ENCODE peak calls at places on chromosomes 6 and 20, in ten cellular contexts. One of them, this sample, is unnamed.

GRCh38 chr6:109901976-109902375 is 76.1 kb upstream of the GPR6 start:
- DNase-seq in NCI-H748 treated with DMSO at 0.1 percent for 48 hours: no peak
- DNase-seq in epithelial cell of esophagus: no peak
- DNase-seq in T-helper 9 cell: no peak
- DNase-seq in T-helper 1 cell: no peak
- DNase-seq in HT1080: no peak
- DNase-seq in stimulated activated CD8-positive, alpha-beta memory T cell treated with anti-CD3 and anti-CD28 coated beads, Interleukin-12 subunit alpha, Interleukin-12 subunit beta, amount 100 ng/mL, for 4 hours: no peak
- DNase-seq in amniotic stem cell: no peak
- DNase-seq in NCI-H1417: no peak
- DNase-seq in iris pigment epithelial cell: no peak
- DNase-seq in this sample: no peak

GRCh38 chr6:49632712-49633111 is 3.9 kb downstream of the RHAG start:
- DNase-seq in stimulated activated CD8-positive, alpha-beta memory T cell treated with anti-CD3 and anti-CD28 coated beads, Interleukin-12 subunit alpha, Interleukin-12 subunit beta, amount 100 ng/mL, for 4 hours: no peak
- DNase-seq in NCI-H1417: no peak
- DNase-seq in iris pigment epithelial cell: no peak
- DNase-seq in NCI-H748 treated with DMSO at 0.1 percent for 48 hours: no peak
- DNase-seq in T-helper 1 cell: no peak
- DNase-seq in HT1080: no peak
- DNase-seq in amniotic stem cell: no peak
- DNase-seq in epithelial cell of esophagus: no peak
- DNase-seq in T-helper 9 cell: no peak
- DNase-seq in this sample: no peak

GRCh38 chr20:45345104-45345936 is 2.9 kb downstream of the SDC4 start:
- DNase-seq in iris pigment epithelial cell: no peak
- DNase-seq in amniotic stem cell: no peak
- DNase-seq in T-helper 9 cell: no peak
- DNase-seq in NCI-H748 treated with DMSO at 0.1 percent for 48 hours: peak
- DNase-seq in T-helper 1 cell: no peak
- DNase-seq in stimulated activated CD8-positive, alpha-beta memory T cell treated with anti-CD3 and anti-CD28 coated beads, Interleukin-12 subunit alpha, Interleukin-12 subunit beta, amount 100 ng/mL, for 4 hours: no peak
- DNase-seq in HT1080: no peak
- DNase-seq in epithelial cell of esophagus: peak
- DNase-seq in NCI-H1417: peak
- DNase-seq in this sample: no peak

GRCh38 chr6:111198841-111199240 is 111.5 kb downstream of the SLC16A10 start:
- DNase-seq in iris pigment epithelial cell: no peak
- DNase-seq in NCI-H748 treated with DMSO at 0.1 percent for 48 hours: no peak
- DNase-seq in NCI-H1417: no peak
- DNase-seq in T-helper 9 cell: no peak
- DNase-seq in epithelial cell of esophagus: no peak
- DNase-seq in HT1080: no peak
- DNase-seq in T-helper 1 cell: no peak
- DNase-seq in stimulated activated CD8-positive, alpha-beta memory T cell treated with anti-CD3 and anti-CD28 coated beads, Interleukin-12 subunit alpha, Interleukin-12 subunit beta, amount 100 ng/mL, for 4 hours: no peak
- DNase-seq in amniotic stem cell: no peak
- DNase-seq in this sample: no peak

GRCh38 chr6:76555090-76555489 is 482.6 kb upstream of the IMPG1 start:
- DNase-seq in T-helper 1 cell: no peak
- DNase-seq in iris pigment epithelial cell: no peak
- DNase-seq in epithelial cell of esophagus: no peak
- DNase-seq in T-helper 9 cell: no peak
- DNase-seq in stimulated activated CD8-positive, alpha-beta memory T cell treated with anti-CD3 and anti-CD28 coated beads, Interleukin-12 subunit alpha, Interleukin-12 subunit beta, amount 100 ng/mL, for 4 hours: no peak
- DNase-seq in HT1080: no peak
- DNase-seq in NCI-H1417: no peak
- DNase-seq in amniotic stem cell: no peak
- DNase-seq in NCI-H748 treated with DMSO at 0.1 percent for 48 hours: no peak
- DNase-seq in this sample: no peak

GRCh38 chr20:20292472-20292871 is 75.4 kb upstream of the INSM1 start:
- DNase-seq in iris pigment epithelial cell: no peak
- DNase-seq in T-helper 1 cell: peak
- DNase-seq in stimulated activated CD8-positive, alpha-beta memory T cell treated with anti-CD3 and anti-CD28 coated beads, Interleukin-12 subunit alpha, Interleukin-12 subunit beta, amount 100 ng/mL, for 4 hours: no peak
- DNase-seq in NCI-H1417: no peak
- DNase-seq in NCI-H748 treated with DMSO at 0.1 percent for 48 hours: no peak
- DNase-seq in epithelial cell of esophagus: no peak
- DNase-seq in T-helper 9 cell: no peak
- DNase-seq in amniotic stem cell: no peak
- DNase-seq in HT1080: peak
- DNase-seq in this sample: no peak

GRCh38 chr20:19376451-19376971 is 164.1 kb downstream of the SLC24A3 start:
- DNase-seq in HT1080: no peak
- DNase-seq in NCI-H748 treated with DMSO at 0.1 percent for 48 hours: no peak
- DNase-seq in T-helper 9 cell: no peak
- DNase-seq in amniotic stem cell: no peak
- DNase-seq in NCI-H1417: peak
- DNase-seq in epithelial cell of esophagus: no peak
- DNase-seq in stimulated activated CD8-positive, alpha-beta memory T cell treated with anti-CD3 and anti-CD28 coated beads, Interleukin-12 subunit alpha, Interleukin-12 subunit beta, amount 100 ng/mL, for 4 hours: no peak
- DNase-seq in iris pigment epithelial cell: no peak
- DNase-seq in T-helper 1 cell: no peak
- DNase-seq in this sample: no peak

GRCh38 chr20:17205261-17205660 is 21.6 kb upstream of the PCSK2 start:
- DNase-seq in NCI-H1417: no peak
- DNase-seq in HT1080: no peak
- DNase-seq in NCI-H748 treated with DMSO at 0.1 percent for 48 hours: no peak
- DNase-seq in T-helper 1 cell: no peak
- DNase-seq in stimulated activated CD8-positive, alpha-beta memory T cell treated with anti-CD3 and anti-CD28 coated beads, Interleukin-12 subunit alpha, Interleukin-12 subunit beta, amount 100 ng/mL, for 4 hours: no peak
- DNase-seq in T-helper 9 cell: no peak
- DNase-seq in epithelial cell of esophagus: no peak
- DNase-seq in amniotic stem cell: no peak
- DNase-seq in iris pigment epithelial cell: no peak
- DNase-seq in this sample: no peak

GRCh38 chr6:3282461-3283236 is 23.9 kb downstream of the PSMG4 start:
- DNase-seq in T-helper 9 cell: no peak
- DNase-seq in amniotic stem cell: no peak
- DNase-seq in NCI-H748 treated with DMSO at 0.1 percent for 48 hours: no peak
- DNase-seq in iris pigment epithelial cell: no peak
- DNase-seq in stimulated activated CD8-positive, alpha-beta memory T cell treated with anti-CD3 and anti-CD28 coated beads, Interleukin-12 subunit alpha, Interleukin-12 subunit beta, amount 100 ng/mL, for 4 hours: no peak
- DNase-seq in NCI-H1417: peak
- DNase-seq in epithelial cell of esophagus: no peak
- DNase-seq in HT1080: no peak
- DNase-seq in T-helper 1 cell: no peak
- DNase-seq in this sample: no peak